ENCODE peak calls at places on chromosomes 12 and 14, in nine cellular contexts. One of them, this sample, is unnamed. For H3K9me3, the result is how much of the 10 kb centered on the place peaks cover.

GRCh38 chr14:23173039-23173438 is 10.4 kb downstream of the SLC7A8 start:
- DNase-seq in heart right ventricle: no peak
- DNase-seq in ovary: no peak
- DNase-seq in OCI-LY7: peak
- DNase-seq in uterus: no peak
- DNase-seq in fibroblast of lung: no peak
- DNase-seq in CD4-positive, alpha-beta T cell: no peak
- DNase-seq in right cardiac atrium: no peak
- DNase-seq in CD4-positive, alpha-beta memory T cell: no peak
- DNase-seq in this sample: no peak

GRCh38 chr12:123384994-123385376 is 1.1 kb downstream of the KMT5A start:
- DNase-seq in heart right ventricle: no peak
- DNase-seq in ovary: no peak
- DNase-seq in OCI-LY7: no peak
- DNase-seq in uterus: no peak
- DNase-seq in fibroblast of lung: peak
- DNase-seq in CD4-positive, alpha-beta T cell: no peak
- DNase-seq in right cardiac atrium: no peak
- DNase-seq in CD4-positive, alpha-beta memory T cell: no peak
- DNase-seq in this sample: no peak

GRCh38 chr12:131975228-131975627 is 25.5 kb downstream of the EP400 start:
- DNase-seq in heart right ventricle: no peak
- DNase-seq in ovary: no peak
- DNase-seq in OCI-LY7: no peak
- DNase-seq in uterus: no peak
- DNase-seq in fibroblast of lung: no peak
- DNase-seq in CD4-positive, alpha-beta T cell: no peak
- DNase-seq in right cardiac atrium: no peak
- DNase-seq in CD4-positive, alpha-beta memory T cell: no peak
- DNase-seq in this sample: no peak

GRCh38 chr12:44812062-44812461 is 64.1 kb downstream of the NELL2 start:
- DNase-seq in heart right ventricle: no peak
- DNase-seq in ovary: no peak
- DNase-seq in OCI-LY7: peak
- DNase-seq in uterus: no peak
- DNase-seq in fibroblast of lung: no peak
- DNase-seq in CD4-positive, alpha-beta T cell: peak
- DNase-seq in right cardiac atrium: no peak
- DNase-seq in CD4-positive, alpha-beta memory T cell: peak
- DNase-seq in this sample: no peak

GRCh38 chr12:109870648-109871047 is 9.7 kb downstream of the GLTP start:
- DNase-seq in heart right ventricle: no peak
- DNase-seq in ovary: no peak
- DNase-seq in OCI-LY7: no peak
- DNase-seq in uterus: no peak
- DNase-seq in fibroblast of lung: no peak
- DNase-seq in CD4-positive, alpha-beta T cell: no peak
- DNase-seq in right cardiac atrium: no peak
- DNase-seq in CD4-positive, alpha-beta memory T cell: no peak
- DNase-seq in this sample: no peak

GRCh38 chr14:100376751-100377171 is 53.6 kb downstream of the SLC25A47 start:
- DNase-seq in heart right ventricle: no peak
- DNase-seq in ovary: no peak
- DNase-seq in OCI-LY7: no peak
- DNase-seq in uterus: no peak
- DNase-seq in fibroblast of lung: peak
- DNase-seq in CD4-positive, alpha-beta T cell: no peak
- DNase-seq in right cardiac atrium: no peak
- DNase-seq in CD4-positive, alpha-beta memory T cell: no peak
- DNase-seq in this sample: no peak

GRCh38 chr12:3622021-3622731 is 130.7 kb downstream of the CRACR2A start:
- DNase-seq in heart right ventricle: no peak
- DNase-seq in ovary: no peak
- DNase-seq in OCI-LY7: no peak
- DNase-seq in uterus: no peak
- DNase-seq in fibroblast of lung: no peak
- DNase-seq in CD4-positive, alpha-beta T cell: no peak
- DNase-seq in right cardiac atrium: no peak
- DNase-seq in CD4-positive, alpha-beta memory T cell: no peak
- DNase-seq in this sample: no peak

GRCh38 chr12:203462-204260 is 10.3 kb downstream of the SLC6A12 start:
- DNase-seq in heart right ventricle: no peak
- DNase-seq in ovary: peak
- DNase-seq in OCI-LY7: no peak
- DNase-seq in uterus: peak
- DNase-seq in fibroblast of lung: no peak
- DNase-seq in CD4-positive, alpha-beta T cell: no peak
- DNase-seq in right cardiac atrium: peak
- DNase-seq in CD4-positive, alpha-beta memory T cell: no peak
- DNase-seq in this sample: no peak

GRCh38 chr14:103112488-103113243 is 10.6 kb upstream of the TNFAIP2 start:
- DNase-seq in heart right ventricle: no peak
- DNase-seq in ovary: no peak
- DNase-seq in OCI-LY7: no peak
- DNase-seq in uterus: no peak
- DNase-seq in fibroblast of lung: no peak
- DNase-seq in CD4-positive, alpha-beta T cell: no peak
- DNase-seq in right cardiac atrium: no peak
- DNase-seq in CD4-positive, alpha-beta memory T cell: no peak
- DNase-seq in this sample: no peak

GRCh38 chr14:103111297-103111981 is 11.8 kb upstream of the TNFAIP2 start:
- DNase-seq in heart right ventricle: no peak
- DNase-seq in ovary: no peak
- DNase-seq in OCI-LY7: no peak
- DNase-seq in uterus: no peak
- DNase-seq in fibroblast of lung: no peak
- DNase-seq in CD4-positive, alpha-beta T cell: no peak
- DNase-seq in right cardiac atrium: no peak
- DNase-seq in CD4-positive, alpha-beta memory T cell: no peak
- DNase-seq in this sample: no peak

GRCh38 chr14:103113774-103114173 is 9.5 kb upstream of the TNFAIP2 start:
- DNase-seq in heart right ventricle: no peak
- DNase-seq in ovary: no peak
- DNase-seq in OCI-LY7: no peak
- DNase-seq in uterus: no peak
- DNase-seq in fibroblast of lung: no peak
- DNase-seq in CD4-positive, alpha-beta T cell: no peak
- DNase-seq in right cardiac atrium: no peak
- DNase-seq in CD4-positive, alpha-beta memory T cell: no peak
- DNase-seq in this sample: no peak

GRCh38 chr14:103110681-103111296 is 12.5 kb upstream of the TNFAIP2 start:
- DNase-seq in heart right ventricle: no peak
- DNase-seq in ovary: no peak
- DNase-seq in OCI-LY7: no peak
- DNase-seq in uterus: peak
- DNase-seq in fibroblast of lung: no peak
- DNase-seq in CD4-positive, alpha-beta T cell: no peak
- DNase-seq in right cardiac atrium: no peak
- DNase-seq in CD4-positive, alpha-beta memory T cell: no peak
- DNase-seq in this sample: no peak

DNA sequence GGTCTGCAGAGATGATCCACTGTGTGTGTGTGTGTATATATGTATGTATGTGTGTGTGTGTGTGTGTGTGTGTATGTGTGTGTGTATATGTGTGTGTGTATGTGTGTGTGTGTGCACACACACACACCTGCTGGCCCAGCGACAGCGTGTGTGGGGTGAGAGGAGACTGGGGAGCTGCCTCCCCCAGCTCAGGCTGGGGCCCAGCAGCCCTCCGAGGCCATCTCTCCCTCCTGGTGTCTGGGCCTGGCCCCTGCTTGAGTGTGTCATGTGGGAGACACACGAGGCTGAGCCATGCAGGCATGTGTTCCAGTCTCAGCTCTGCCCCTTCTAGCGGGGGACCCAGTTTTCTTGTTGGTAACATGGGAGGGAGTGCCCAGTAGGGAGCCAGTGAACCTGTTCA is 10.0 kb upstream of the TNFAIP2 start:
- DNase-seq in heart right ventricle: no peak
- DNase-seq in ovary: no peak
- DNase-seq in OCI-LY7: no peak
- DNase-seq in uterus: no peak
- DNase-seq in fibroblast of lung: no peak
- DNase-seq in CD4-positive, alpha-beta T cell: no peak
- DNase-seq in right cardiac atrium: no peak
- DNase-seq in CD4-positive, alpha-beta memory T cell: no peak
- DNase-seq in this sample: no peak
- H3K9me3 ChIP-seq in heart right ventricle: under half
- H3K9me3 ChIP-seq in ovary: under half
- H3K9me3 ChIP-seq in OCI-LY7: under half
- H3K9me3 ChIP-seq in uterus: under half
- H3K9me3 ChIP-seq in fibroblast of lung: under half
- H3K9me3 ChIP-seq in CD4-positive, alpha-beta T cell: under half
- H3K9me3 ChIP-seq in right cardiac atrium: under half
- H3K9me3 ChIP-seq in CD4-positive, alpha-beta memory T cell: under half
- H3K9me3 ChIP-seq in this sample: under half

GRCh38 chr14:54138024-54138353 is 181.4 kb upstream of the BMP4 start:
- DNase-seq in heart right ventricle: no peak
- DNase-seq in ovary: no peak
- DNase-seq in OCI-LY7: no peak
- DNase-seq in uterus: no peak
- DNase-seq in fibroblast of lung: no peak
- DNase-seq in CD4-positive, alpha-beta T cell: no peak
- DNase-seq in right cardiac atrium: no peak
- DNase-seq in CD4-positive, alpha-beta memory T cell: no peak
- DNase-seq in this sample: no peak
- H3K9me3 ChIP-seq in heart right ventricle: under half
- H3K9me3 ChIP-seq in ovary: under half
- H3K9me3 ChIP-seq in OCI-LY7: under half
- H3K9me3 ChIP-seq in uterus: under half
- H3K9me3 ChIP-seq in fibroblast of lung: under half
- H3K9me3 ChIP-seq in CD4-positive, alpha-beta T cell: under half
- H3K9me3 ChIP-seq in right cardiac atrium: under half
- H3K9me3 ChIP-seq in CD4-positive, alpha-beta memory T cell: under half
- H3K9me3 ChIP-seq in this sample: under half

GRCh38 chr12:71090971-71091370 is 66.8 kb downstream of the TSPAN8 start:
- DNase-seq in heart right ventricle: no peak
- DNase-seq in ovary: no peak
- DNase-seq in OCI-LY7: no peak
- DNase-seq in uterus: no peak
- DNase-seq in fibroblast of lung: no peak
- DNase-seq in CD4-positive, alpha-beta T cell: no peak
- DNase-seq in right cardiac atrium: no peak
- DNase-seq in CD4-positive, alpha-beta memory T cell: no peak
- DNase-seq in this sample: no peak

DNA sequence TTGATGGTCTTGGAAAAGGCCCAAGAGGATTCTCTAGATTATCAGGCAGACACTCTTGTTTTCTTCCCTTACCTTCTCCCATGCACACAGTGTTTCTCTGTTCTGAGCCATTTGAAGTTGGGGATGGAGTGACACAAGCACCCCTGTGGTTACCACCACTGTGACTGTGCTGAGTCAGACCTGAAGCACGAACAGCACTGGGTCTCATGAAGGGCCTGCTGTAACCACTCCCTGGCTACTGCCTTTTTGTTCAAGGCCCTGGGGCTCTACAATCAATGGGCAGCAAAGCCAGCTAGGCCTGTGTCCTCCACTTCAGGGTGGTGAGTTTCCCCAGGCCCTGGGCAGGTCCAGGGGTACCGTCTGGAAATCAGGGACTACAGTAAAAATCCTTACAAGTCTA is 65.5 kb downstream of the TSPAN8 start:
- DNase-seq in heart right ventricle: no peak
- DNase-seq in ovary: no peak
- DNase-seq in OCI-LY7: no peak
- DNase-seq in uterus: no peak
- DNase-seq in fibroblast of lung: peak
- DNase-seq in CD4-positive, alpha-beta T cell: no peak
- DNase-seq in right cardiac atrium: no peak
- DNase-seq in CD4-positive, alpha-beta memory T cell: no peak
- DNase-seq in this sample: no peak
- H3K9me3 ChIP-seq in heart right ventricle: under half
- H3K9me3 ChIP-seq in ovary: under half
- H3K9me3 ChIP-seq in OCI-LY7: under half
- H3K9me3 ChIP-seq in uterus: under half
- H3K9me3 ChIP-seq in fibroblast of lung: under half
- H3K9me3 ChIP-seq in CD4-positive, alpha-beta T cell: under half
- H3K9me3 ChIP-seq in right cardiac atrium: under half
- H3K9me3 ChIP-seq in CD4-positive, alpha-beta memory T cell: under half
- H3K9me3 ChIP-seq in this sample: under half

DNA sequence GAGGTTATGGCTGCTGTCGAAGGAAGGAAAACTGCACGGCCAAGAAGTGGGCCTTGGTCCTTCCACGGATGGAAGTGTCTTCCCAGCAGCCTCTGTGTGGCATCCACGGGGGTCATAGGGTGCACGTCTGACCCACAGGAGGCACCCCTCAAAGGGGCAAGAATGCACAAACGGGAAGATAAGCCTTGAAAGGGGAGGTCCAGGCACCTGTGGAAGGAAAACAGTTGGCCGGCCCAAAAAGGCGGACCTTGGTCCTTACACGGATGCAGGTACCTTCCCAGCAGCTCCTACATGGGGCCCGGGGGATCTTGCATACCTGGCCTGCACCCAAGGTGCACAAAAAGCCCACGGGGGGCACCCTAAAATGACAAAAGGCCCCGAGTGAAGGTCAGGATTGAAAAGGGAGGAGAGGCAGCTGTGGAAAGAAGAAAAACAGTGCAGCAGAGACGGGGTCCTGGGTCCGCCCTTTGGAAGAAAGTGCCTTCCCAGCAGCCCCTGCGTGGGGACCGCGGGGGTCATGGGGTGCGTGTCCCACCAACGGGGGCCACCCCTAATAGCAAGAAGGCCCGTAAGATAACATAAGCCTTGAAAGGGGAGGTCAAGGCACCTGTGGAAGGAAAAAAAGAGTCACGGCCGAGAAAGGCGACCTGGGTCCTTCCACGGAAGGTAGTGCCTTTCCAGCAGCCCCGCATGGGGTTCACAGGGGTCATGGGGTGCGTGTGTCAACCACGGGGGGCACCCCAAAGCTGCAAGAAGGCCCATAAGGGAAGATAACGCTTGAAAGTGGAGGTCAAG is 276.1 kb downstream of the ALG10 start:
- DNase-seq in heart right ventricle: peak
- DNase-seq in ovary: no peak
- DNase-seq in OCI-LY7: no peak
- DNase-seq in uterus: no peak
- DNase-seq in fibroblast of lung: no peak
- DNase-seq in CD4-positive, alpha-beta T cell: no peak
- DNase-seq in right cardiac atrium: peak
- DNase-seq in CD4-positive, alpha-beta memory T cell: no peak
- DNase-seq in this sample: no peak
- H3K9me3 ChIP-seq in heart right ventricle: under half
- H3K9me3 ChIP-seq in ovary: under half
- H3K9me3 ChIP-seq in OCI-LY7: under half
- H3K9me3 ChIP-seq in uterus: under half
- H3K9me3 ChIP-seq in fibroblast of lung: under half
- H3K9me3 ChIP-seq in CD4-positive, alpha-beta T cell: under half
- H3K9me3 ChIP-seq in right cardiac atrium: under half
- H3K9me3 ChIP-seq in CD4-positive, alpha-beta memory T cell: under half
- H3K9me3 ChIP-seq in this sample: under half

GRCh38 chr12:79569679-79570078 is 121.1 kb downstream of the PAWR start:
- DNase-seq in heart right ventricle: no peak
- DNase-seq in ovary: no peak
- DNase-seq in OCI-LY7: no peak
- DNase-seq in uterus: no peak
- DNase-seq in fibroblast of lung: no peak
- DNase-seq in CD4-positive, alpha-beta T cell: no peak
- DNase-seq in right cardiac atrium: no peak
- DNase-seq in CD4-positive, alpha-beta memory T cell: no peak
- DNase-seq in this sample: no peak
- H3K9me3 ChIP-seq in heart right ventricle: under half
- H3K9me3 ChIP-seq in ovary: under half
- H3K9me3 ChIP-seq in OCI-LY7: under half
- H3K9me3 ChIP-seq in uterus: under half
- H3K9me3 ChIP-seq in fibroblast of lung: under half
- H3K9me3 ChIP-seq in CD4-positive, alpha-beta T cell: under half
- H3K9me3 ChIP-seq in right cardiac atrium: under half
- H3K9me3 ChIP-seq in CD4-positive, alpha-beta memory T cell: under half
- H3K9me3 ChIP-seq in this sample: under half